ENCODE peak calls at places on chromosomes 7 and 10, in seven cellular contexts. T is HepG2, L is ACHN, P is SW480, O is hepatic stellate cell, S is right cardiac atrium, J is ELR. C is an unnamed sample.

GRCh38 chr7:44060091-44060947 is 5.0 kb downstream of the PGAM2 start:
- DNase-seq in T (no peak), L (no peak), P (no peak), O (no peak), S (peak), J (no peak), C (no peak)

GRCh38 chr7:27183682-27184341 is 1.2 kb downstream of the HOXA11 start:
- DNase-seq in T (no peak), L (peak), P (peak), O (no peak), S (peak), J (peak), C (no peak)

GRCh38 chr10:52466464-52466863 is 152.4 kb downstream of the DKK1 start:
- DNase-seq in T (no peak), L (no peak), P (no peak), O (no peak), S (peak), J (peak), C (no peak)

GRCh38 chr7:44530990-44531389 is 10.1 kb downstream of the NPC1L1 start:
- DNase-seq in T (no peak), L (no peak), P (peak), O (no peak), S (no peak), J (no peak), C (no peak)

GRCh38 chr7:137266764-137267163 is 76.8 kb downstream of the PTN start:
- DNase-seq in T (no peak), L (no peak), P (no peak), O (no peak), S (no peak), J (no peak), C (peak)

GRCh38 chr7:99224263-99224947 is 16.5 kb upstream of the KPNA7 start:
- DNase-seq in T (peak), L (peak), P (peak), O (peak), S (no peak), J (peak), C (peak)

GRCh38 chr7:14888904-14889482 is 13.6 kb downstream of the DGKB start:
- DNase-seq in T (no peak), L (no peak), P (no peak), O (no peak), S (no peak), J (no peak), C (peak)

GRCh38 chr7:39509912-39510311 is 56.3 kb upstream of the YAE1 start:
- DNase-seq in T (no peak), L (no peak), P (no peak), O (no peak), S (no peak), J (no peak), C (no peak)

GRCh38 chr10:28906934-28907333 is 229.6 kb downstream of the BAMBI start:
- DNase-seq in T (no peak), L (no peak), P (no peak), O (no peak), S (no peak), J (peak), C (no peak)

GRCh38 chr10:100338434-100339036 is 8.5 kb upstream of the SCD start:
- DNase-seq in T (peak), L (peak), P (peak), O (peak), S (peak), J (peak), C (peak)

GRCh38 chr7:141550694-141551079 is 523 bp upstream of the AGK start:
- DNase-seq in T (no peak), L (peak), P (no peak), O (no peak), S (peak), J (peak), C (peak)

GRCh38 chr10:79386637-79387465 is 39.6 kb downstream of the PPIF start:
- DNase-seq in T (no peak), L (no peak), P (no peak), O (no peak), S (no peak), J (no peak), C (no peak)

GRCh38 chr10:133405272-133405671 is 11.3 kb downstream of the MTG1 start:
- DNase-seq in T (no peak), L (peak), P (no peak), O (no peak), S (no peak), J (peak), C (no peak)

GRCh38 chr7:151796091-151796870 is 80.6 kb downstream of the PRKAG2 start:
- DNase-seq in T (no peak), L (no peak), P (peak), O (peak), S (peak), J (peak), C (peak)

GRCh38 chr7:90999989-91000979 is 263.9 kb upstream of the FZD1 start:
- DNase-seq in T (no peak), L (no peak), P (no peak), O (no peak), S (no peak), J (peak), C (no peak)

GRCh38 chr7:155213385-155213784 is 84.3 kb upstream of the INSIG1 start:
- DNase-seq in T (no peak), L (no peak), P (no peak), O (peak), S (no peak), J (peak), C (no peak)

GRCh38 chr10:26448706-26449435 is 10.7 kb downstream of the APBB1IP start:
- DNase-seq in T (no peak), L (no peak), P (no peak), O (no peak), S (no peak), J (no peak), C (no peak)

GRCh38 chr10:47049906-47050305 is 138.7 kb downstream of the PTPN20 start:
- DNase-seq in T (no peak), L (no peak), P (no peak), O (no peak), S (no peak), J (no peak), C (no peak)

GRCh38 chr10:123743441-123744225 is 77.5 kb downstream of the GPR26 start:
- DNase-seq in T (no peak), L (no peak), P (no peak), O (no peak), S (no peak), J (peak), C (no peak)

GRCh38 chr7:20508109-20508508 is 107.4 kb upstream of the ABCB5 start:
- DNase-seq in T (no peak), L (no peak), P (no peak), O (no peak), S (no peak), J (no peak), C (no peak)

C was measured in hepatocyte.